ENCODE peak calls at places on chromosome 16, in four cellular contexts. One of them, this sample, is unnamed.
A peak's percentile ranks its signal among the peaks of the same experiment; 100 is the strongest.

GRCh38 chr16:1019934-1020305 is 38.4 kb downstream of the SOX8 start:
- DNase-seq in WTC11: no peak
- DNase-seq in K562: no peak
- DNase-seq in HepG2: no peak
- DNase-seq in this sample: no peak

GRCh38 chr16:51151435-51151950 is 423 bp upstream of the SALL1 start:
- DNase-seq in WTC11: peak; percentile 85
- DNase-seq in K562: no peak
- DNase-seq in HepG2: peak; percentile 86
- DNase-seq in this sample: no peak

GRCh38 chr16:28873543-28874201 is 4.6 kb upstream of the ATP2A1 start:
- DNase-seq in WTC11: peak; percentile 77
- DNase-seq in K562: peak; percentile 85
- DNase-seq in HepG2: no peak
- DNase-seq in this sample: no peak

GRCh38 chr16:81429045-81429521 is 15.5 kb upstream of the CMIP start:
- DNase-seq in WTC11: peak; percentile 63
- DNase-seq in K562: peak; percentile 76
- DNase-seq in HepG2: peak; percentile 76
- DNase-seq in this sample: no peak

GRCh38 chr16:4608704-4608980 is 6.0 kb downstream of the UBALD1 start:
- DNase-seq in WTC11: no peak
- DNase-seq in K562: no peak
- DNase-seq in HepG2: no peak
- DNase-seq in this sample: no peak

GRCh38 chr16:4882261-4882632 is 35.0 kb downstream of the UBN1 start:
- DNase-seq in WTC11: no peak
- DNase-seq in K562: no peak
- DNase-seq in HepG2: no peak
- DNase-seq in this sample: no peak

GRCh38 chr16:88315543-88316105 is 67.1 kb upstream of the ZNF469 start:
- DNase-seq in WTC11: no peak
- DNase-seq in K562: peak; percentile 71
- DNase-seq in HepG2: peak; percentile 50
- DNase-seq in this sample: no peak

GRCh38 chr16:47715442-47716054 is 254.4 kb downstream of the PHKB start:
- DNase-seq in WTC11: no peak
- DNase-seq in K562: no peak
- DNase-seq in HepG2: no peak
- DNase-seq in this sample: no peak

GRCh38 chr16:50735629-50736122 is 6.2 kb upstream of the CYLD start:
- DNase-seq in WTC11: no peak
- DNase-seq in K562: no peak
- DNase-seq in HepG2: no peak
- DNase-seq in this sample: peak; percentile 81

GRCh38 chr16:79991918-79992317 is 391.4 kb upstream of the MAF start:
- DNase-seq in WTC11: no peak
- DNase-seq in K562: no peak
- DNase-seq in HepG2: no peak
- DNase-seq in this sample: no peak

GRCh38 chr16:55475919-55476318 is 3.1 kb upstream of the MMP2 start:
- DNase-seq in WTC11: no peak
- DNase-seq in K562: no peak
- DNase-seq in HepG2: no peak
- DNase-seq in this sample: no peak

GRCh38 chr16:54077412-54077821 is 209.2 kb downstream of the IRX3 start:
- DNase-seq in WTC11: no peak
- DNase-seq in K562: no peak
- DNase-seq in HepG2: no peak
- DNase-seq in this sample: no peak

GRCh38 chr16:87216148-87216823 is 100.9 kb downstream of the C16orf95 start:
- DNase-seq in WTC11: no peak
- DNase-seq in K562: no peak
- DNase-seq in HepG2: no peak
- DNase-seq in this sample: no peak

GRCh38 chr16:53865492-53865863 is 161.5 kb downstream of the FTO start:
- DNase-seq in WTC11: no peak
- DNase-seq in K562: peak; percentile 57
- DNase-seq in HepG2: no peak
- DNase-seq in this sample: peak; percentile 32

GRCh38 chr16:47965439-47965838 is 190.4 kb downstream of the ABCC12 start:
- DNase-seq in WTC11: no peak
- DNase-seq in K562: no peak
- DNase-seq in HepG2: no peak
- DNase-seq in this sample: no peak

GRCh38 chr16:87382023-87382785 is 1.4 kb downstream of the FBXO31 start:
- DNase-seq in WTC11: no peak
- DNase-seq in K562: no peak
- DNase-seq in HepG2: peak; percentile 100
- DNase-seq in this sample: no peak

GRCh38 chr16:75621170-75621477 is 2.0 kb downstream of the ADAT1 start:
- DNase-seq in WTC11: no peak
- DNase-seq in K562: peak; percentile 78
- DNase-seq in HepG2: peak; percentile 53
- DNase-seq in this sample: no peak

GRCh38 chr16:68234188-68235104 is 1.5 kb downstream of the ESRP2 start:
- DNase-seq in WTC11: peak; percentile 71
- DNase-seq in K562: no peak
- DNase-seq in HepG2: peak; percentile 85
- DNase-seq in this sample: no peak

GRCh38 chr16:31714899-31715504 is 158.6 kb upstream of the ZNF267 start:
- DNase-seq in WTC11: no peak
- DNase-seq in K562: no peak
- DNase-seq in HepG2: no peak
- DNase-seq in this sample: no peak

GRCh38 chr16:75188832-75189477 is 18.0 kb downstream of the CTRB2 start:
- DNase-seq in WTC11: no peak
- DNase-seq in K562: no peak
- DNase-seq in HepG2: no peak
- DNase-seq in this sample: no peak

GRCh38 chr16:28597692-28598261 is 927 bp upstream of the SULT1A2 start:
- DNase-seq in WTC11: peak; percentile 66
- DNase-seq in K562: peak; percentile 70
- DNase-seq in HepG2: peak; percentile 91
- DNase-seq in this sample: no peak

GRCh38 chr16:64172652-64173051 is 949.2 kb downstream of the CDH11 start:
- DNase-seq in WTC11: no peak
- DNase-seq in K562: no peak
- DNase-seq in HepG2: no peak
- DNase-seq in this sample: no peak

GRCh38 chr16:20866161-20866772 is 33.9 kb downstream of the DCUN1D3 start:
- DNase-seq in WTC11: no peak
- DNase-seq in K562: peak; percentile 70
- DNase-seq in HepG2: peak; percentile 55
- DNase-seq in this sample: no peak

GRCh38 chr16:66619534-66620418 is 15.3 kb downstream of the CMTM3 start:
- DNase-seq in WTC11: no peak
- DNase-seq in K562: peak; percentile 48
- DNase-seq in HepG2: no peak
- DNase-seq in this sample: no peak

GRCh38 chr16:65375651-65376050 is 253.8 kb upstream of the CDH11 start:
- DNase-seq in WTC11: no peak
- DNase-seq in K562: no peak
- DNase-seq in HepG2: no peak
- DNase-seq in this sample: no peak

GRCh38 chr16:14309001-14309886 is 238.1 kb downstream of the MRTFB start:
- DNase-seq in WTC11: peak; percentile 65
- DNase-seq in K562: no peak
- DNase-seq in HepG2: no peak
- DNase-seq in this sample: no peak

GRCh38 chr16:55045329-55046145 is 114.9 kb downstream of the IRX5 start:
- DNase-seq in WTC11: no peak
- DNase-seq in K562: no peak
- DNase-seq in HepG2: no peak
- DNase-seq in this sample: no peak

GRCh38 chr16:66652661-66653060 is 43.9 kb downstream of the CMTM4 start:
- DNase-seq in WTC11: no peak
- DNase-seq in K562: no peak
- DNase-seq in HepG2: no peak
- DNase-seq in this sample: no peak

GRCh38 chr16:71367243-71367976 is 8.9 kb downstream of the CALB2 start:
- DNase-seq in WTC11: peak; percentile 92
- DNase-seq in K562: peak; percentile 80
- DNase-seq in HepG2: peak; percentile 55
- DNase-seq in this sample: peak; percentile 2

GRCh38 chr16:89455178-89455577 is 35.2 kb downstream of the ANKRD11 start:
- DNase-seq in WTC11: no peak
- DNase-seq in K562: no peak
- DNase-seq in HepG2: no peak
- DNase-seq in this sample: peak; percentile 31

GRCh38 chr16:23504453-23505179 is 5.7 kb downstream of the GGA2 start:
- DNase-seq in WTC11: no peak
- DNase-seq in K562: peak; percentile 40
- DNase-seq in HepG2: peak; percentile 58
- DNase-seq in this sample: peak; percentile 77

GRCh38 chr16:30173054-30173453 is 10.3 kb upstream of the CORO1A start:
- DNase-seq in WTC11: no peak
- DNase-seq in K562: no peak
- DNase-seq in HepG2: no peak
- DNase-seq in this sample: no peak

GRCh38 chr16:3022697-3023414 is 886 bp downstream of the HCFC1R1 start:
- DNase-seq in WTC11: no peak
- DNase-seq in K562: peak; percentile 24
- DNase-seq in HepG2: no peak
- DNase-seq in this sample: no peak

GRCh38 chr16:69565611-69566436 is at the start of gene NFAT5:
- DNase-seq in WTC11: peak; percentile 88
- DNase-seq in K562: peak; percentile 92
- DNase-seq in HepG2: peak; percentile 92
- DNase-seq in this sample: no peak

GRCh38 chr16:20903116-20903888 is 2.7 kb downstream of the LYRM1 start:
- DNase-seq in WTC11: no peak
- DNase-seq in K562: no peak
- DNase-seq in HepG2: no peak
- DNase-seq in this sample: no peak

GRCh38 chr16:1526608-1527555 is 6.6 kb upstream of the TMEM204 start:
- DNase-seq in WTC11: no peak
- DNase-seq in K562: no peak
- DNase-seq in HepG2: no peak
- DNase-seq in this sample: no peak

GRCh38 chr16:50313596-50314483 is 47.5 kb downstream of the ADCY7 start:
- DNase-seq in WTC11: no peak
- DNase-seq in K562: no peak
- DNase-seq in HepG2: peak; percentile 95
- DNase-seq in this sample: no peak

GRCh38 chr16:89827383-89828198 is 684 bp upstream of the SPIRE2 start:
- DNase-seq in WTC11: peak; percentile 63
- DNase-seq in K562: peak; percentile 42
- DNase-seq in HepG2: peak; percentile 79
- DNase-seq in this sample: no peak

GRCh38 chr16:25111403-25112166 is at the start of gene LCMT1:
- DNase-seq in WTC11: peak; percentile 91
- DNase-seq in K562: peak; percentile 97
- DNase-seq in HepG2: peak; percentile 99
- DNase-seq in this sample: peak; percentile 97

GRCh38 chr16:25107466-25107792 is 4.1 kb upstream of the LCMT1 start:
- DNase-seq in WTC11: no peak
- DNase-seq in K562: no peak
- DNase-seq in HepG2: no peak
- DNase-seq in this sample: no peak

GRCh38 chr16:25108054-25108453 is 3.5 kb upstream of the LCMT1 start:
- DNase-seq in WTC11: peak; percentile 28
- DNase-seq in K562: peak; percentile 60
- DNase-seq in HepG2: peak; percentile 59
- DNase-seq in this sample: no peak

GRCh38 chr16:25110392-25110947 is 1.1 kb upstream of the LCMT1 start:
- DNase-seq in WTC11: no peak
- DNase-seq in K562: no peak
- DNase-seq in HepG2: no peak
- DNase-seq in this sample: no peak

GRCh38 chr16:25109643-25110042 is 1.9 kb upstream of the LCMT1 start:
- DNase-seq in WTC11: no peak
- DNase-seq in K562: peak; percentile 27
- DNase-seq in HepG2: peak; percentile 74
- DNase-seq in this sample: no peak
- TF ChIP-seq ETV6 in WTC11: no peak
- TF ChIP-seq ETV6 in K562: no peak
- TF ChIP-seq ETV6 in HepG2: no peak
- TF ChIP-seq ETV6 in this sample: no peak

GRCh38 chr16:86093801-86094750 is 195.1 kb downstream of the IRF8 start:
- DNase-seq in WTC11: no peak
- DNase-seq in K562: peak; percentile 25
- DNase-seq in HepG2: no peak
- DNase-seq in this sample: no peak
- TF ChIP-seq ETV6 in WTC11: no peak
- TF ChIP-seq ETV6 in K562: no peak
- TF ChIP-seq ETV6 in HepG2: no peak
- TF ChIP-seq ETV6 in this sample: no peak

DNA sequence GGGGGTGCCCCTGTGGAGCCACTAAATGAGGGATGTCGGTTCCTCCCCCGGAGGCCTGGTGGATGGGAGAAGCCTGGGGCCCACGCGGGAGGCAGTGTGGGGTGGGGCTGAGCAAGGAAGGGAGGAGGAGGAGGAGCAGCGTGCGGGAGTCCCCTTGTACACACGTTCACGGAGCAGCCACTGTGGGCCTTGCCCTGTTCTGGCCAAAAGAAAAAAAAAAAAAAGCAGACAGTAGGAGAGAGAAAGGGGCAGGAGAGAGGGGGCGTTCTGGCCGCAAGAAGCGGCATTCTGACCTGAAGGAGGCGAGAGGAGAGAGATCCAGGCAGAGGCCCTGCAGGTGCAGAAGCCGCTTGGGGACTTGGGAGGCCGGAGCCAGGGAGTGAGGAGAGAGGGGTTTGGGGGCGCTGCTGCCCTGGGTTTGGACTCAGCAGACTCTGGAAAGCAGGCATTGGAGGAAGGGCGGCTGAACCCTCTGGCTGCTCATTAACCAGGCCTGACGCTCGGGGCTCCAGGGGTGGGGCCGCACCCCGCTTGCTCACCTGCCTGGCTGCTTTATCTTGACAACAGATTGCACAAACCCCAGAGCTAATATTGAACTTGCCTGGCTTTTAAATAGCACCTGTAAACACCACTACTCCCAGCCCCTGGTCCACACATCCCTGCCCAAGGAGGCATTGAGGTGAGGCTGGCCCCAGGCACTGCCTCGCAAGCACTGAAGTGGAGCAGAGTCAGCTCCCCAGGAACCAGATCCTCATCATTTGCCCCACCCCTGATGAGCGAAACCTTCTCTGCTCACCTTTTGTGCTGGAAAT is 190.5 kb upstream of the GSE1 start:
- DNase-seq in WTC11: peak; percentile 58
- DNase-seq in K562: no peak
- DNase-seq in HepG2: peak; percentile 92
- DNase-seq in this sample: no peak
- TF ChIP-seq ETV6 in WTC11: no peak
- TF ChIP-seq ETV6 in K562: no peak
- TF ChIP-seq ETV6 in HepG2: peak; percentile 41
- TF ChIP-seq ETV6 in this sample: no peak

GRCh38 chr16:77213542-77214108 is 14.4 kb downstream of the SYCE1L start:
- DNase-seq in WTC11: no peak
- DNase-seq in K562: no peak
- DNase-seq in HepG2: peak; percentile 46
- DNase-seq in this sample: no peak
- TF ChIP-seq ETV6 in WTC11: no peak
- TF ChIP-seq ETV6 in K562: no peak
- TF ChIP-seq ETV6 in HepG2: no peak
- TF ChIP-seq ETV6 in this sample: no peak

GRCh38 chr16:78436846-78437245 is 337.4 kb downstream of the WWOX start:
- DNase-seq in WTC11: no peak
- DNase-seq in K562: no peak
- DNase-seq in HepG2: no peak
- DNase-seq in this sample: no peak
- TF ChIP-seq ETV6 in WTC11: no peak
- TF ChIP-seq ETV6 in K562: no peak
- TF ChIP-seq ETV6 in HepG2: no peak
- TF ChIP-seq ETV6 in this sample: no peak